ENCODE peak calls at places on chromosomes 11 and 22, in seven cellular contexts. D, N, K, S, T, M and L are unnamed samples.

GRCh38 chr11:112297248-112297866 is 36.7 kb upstream of the PLET1 start:
- DNase-seq in M (no peak), N (no peak), T (no peak), S (no peak), K (no peak), D (peak; percentile 22), L (no peak)

GRCh38 chr11:71406681-71407080 is 41.5 kb downstream of the DHCR7 start:
- DNase-seq in S (no peak), T (no peak), M (no peak), K (no peak), D (no peak), N (no peak), L (no peak)

GRCh38 chr11:128690746-128691091 is 3.2 kb upstream of the FLI1 start:
- DNase-seq in D (no peak), M (no peak), S (no peak), T (no peak), N (no peak), K (no peak), L (no peak)

GRCh38 chr11:14189874-14190273 is 169.1 kb downstream of the RRAS2 start:
- DNase-seq in K (no peak), S (no peak), D (no peak), T (no peak), N (no peak), M (no peak), L (no peak)

GRCh38 chr11:26078217-26078821 is 253.6 kb upstream of the ANO3 start:
- DNase-seq in D (no peak), N (no peak), M (no peak), S (no peak), T (no peak), K (no peak), L (no peak)

GRCh38 chr22:36334081-36334831 is 53.5 kb downstream of the MYH9 start:
- DNase-seq in M (no peak), S (no peak), N (no peak), T (no peak), D (no peak), K (no peak), L (no peak)

GRCh38 chr11:110759972-110760381 is 47.7 kb upstream of the ARHGAP20 start:
- DNase-seq in T (no peak), D (no peak), S (no peak), N (no peak), K (no peak), M (no peak), L (no peak)

GRCh38 chr11:33479216-33479615 is 221.4 kb downstream of the C11orf91 start:
- DNase-seq in N (no peak), M (no peak), T (no peak), K (no peak), D (no peak), S (no peak), L (no peak)

GRCh38 chr11:119518746-119519382 is 95.9 kb upstream of the THY1 start:
- DNase-seq in S (no peak), D (peak; percentile 7), T (no peak), N (peak; percentile 18), K (no peak), M (no peak), L (no peak)

GRCh38 chr11:70531281-70532065 is 133.1 kb downstream of the CTTN start:
- DNase-seq in T (no peak), K (no peak), N (no peak), D (no peak), M (no peak), S (no peak), L (no peak)

GRCh38 chr22:46761017-46761416 is 1.4 kb upstream of the TBC1D22A start:
- DNase-seq in K (no peak), T (no peak), N (no peak), M (no peak), D (no peak), S (no peak), L (no peak)

GRCh38 chr11:126318642-126319373 is 14.9 kb downstream of the DCPS start:
- DNase-seq in D (peak; percentile 43), S (peak; percentile 48), T (no peak), K (no peak), N (peak; percentile 88), M (no peak), L (no peak)

GRCh38 chr11:65169164-65169641 is 830 bp upstream of the SPDYC start:
- DNase-seq in S (no peak), K (no peak), M (no peak), D (no peak), N (no peak), T (no peak), L (no peak)

GRCh38 chr11:110711776-110712642 is at the start of gene ARHGAP20:
- DNase-seq in S (peak; percentile 54), M (peak; percentile 11), D (peak; percentile 68), N (no peak), T (peak; percentile 77), K (peak; percentile 85), L (peak; percentile 62)

GRCh38 chr11:60974726-60975125 is 3.2 kb downstream of the CD6 start:
- DNase-seq in N (no peak), T (no peak), S (peak; percentile 72), K (no peak), D (peak; percentile 35), M (no peak), L (no peak)

GRCh38 chr22:41512421-41513194 is 31.7 kb downstream of the POLR3H start:
- DNase-seq in K (no peak), M (no peak), T (no peak), S (no peak), D (no peak), N (no peak), L (no peak)

GRCh38 chr11:116418388-116419041 is 354.3 kb downstream of the BUD13 start:
- DNase-seq in D (no peak), K (no peak), T (peak; percentile 39), S (no peak), M (no peak), N (no peak), L (no peak)

GRCh38 chr11:27081056-27081455 is 40.4 kb downstream of the BBOX1 start:
- DNase-seq in M (no peak), K (no peak), N (no peak), T (no peak), S (no peak), D (no peak), L (no peak)

GRCh38 chr11:69470301-69470700 is 11.2 kb upstream of the LINC01488 start:
- DNase-seq in N (no peak), S (no peak), K (no peak), M (no peak), D (no peak), T (no peak), L (no peak)

GRCh38 chr11:69008774-69009440 is 4.1 kb downstream of the MRGPRF start:
- DNase-seq in D (no peak), N (peak; percentile 91), M (no peak), S (no peak), T (peak; percentile 76), K (no peak), L (no peak)

GRCh38 chr11:36222755-36223635 is 66.2 kb downstream of the COMMD9 start:
- DNase-seq in T (peak; percentile 62), D (no peak), K (no peak), M (no peak), N (no peak), S (no peak), L (no peak)

GRCh38 chr11:67117667-67118058 is 1.4 kb upstream of the KDM2A start:
- DNase-seq in S (no peak), T (no peak), N (no peak), D (peak; percentile 67), M (no peak), K (peak; percentile 37), L (no peak)

GRCh38 chr11:112731538-112731937 is 229.7 kb upstream of the NCAM1 start:
- DNase-seq in N (no peak), S (no peak), K (no peak), D (no peak), T (no peak), M (no peak), L (no peak)

GRCh38 chr11:64880240-64881001 is 2.0 kb upstream of the EHD1 start:
- DNase-seq in N (no peak), M (no peak), D (no peak), S (no peak), T (no peak), K (no peak), L (no peak)

GRCh38 chr11:33135216-33135615 is 26.1 kb downstream of the CSTF3 start:
- DNase-seq in M (no peak), S (no peak), T (no peak), D (no peak), N (peak; percentile 72), K (no peak), L (no peak)

GRCh38 chr11:119355091-119355843 is 8.8 kb upstream of the MFRP start:
- DNase-seq in D (no peak), T (no peak), N (no peak), M (no peak), S (no peak), K (no peak), L (no peak)

GRCh38 chr11:8989411-8989810 is 14.4 kb downstream of the NRIP3 start:
- DNase-seq in D (no peak), S (no peak), N (no peak), T (no peak), M (no peak), K (no peak), L (no peak)

GRCh38 chr11:112526699-112527410 is 266.2 kb upstream of the PLET1 start:
- DNase-seq in K (no peak), N (no peak), S (no peak), T (no peak), M (no peak), D (peak; percentile 22), L (no peak)

GRCh38 chr11:116879789-116880402 is 42.5 kb upstream of the APOA1 start:
- DNase-seq in K (peak; percentile 61), D (peak; percentile 17), M (no peak), N (peak; percentile 59), S (peak; percentile 60), T (no peak), L (no peak)

GRCh38 chr11:31069447-31070205 is 299.9 kb downstream of the DCDC1 start:
- DNase-seq in M (no peak), D (no peak), K (no peak), S (no peak), T (no peak), N (no peak), L (no peak)

GRCh38 chr11:67401495-67402191 is at the start of gene PPP1CA:
- DNase-seq in N (peak; percentile 65), S (peak; percentile 93), T (peak; percentile 97), M (peak; percentile 92), K (peak; percentile 97), D (peak; percentile 93), L (peak; percentile 91)

GRCh38 chr11:118398797-118399564 is 2.4 kb upstream of the ATP5MG start:
- DNase-seq in M (no peak), K (peak; percentile 34), N (no peak), D (peak; percentile 58), T (no peak), S (no peak), L (no peak)

GRCh38 chr11:64500176-64501013 is 90.6 kb upstream of the SLC22A12 start:
- DNase-seq in D (no peak), N (no peak), T (no peak), S (no peak), M (no peak), K (no peak), L (no peak)

GRCh38 chr22:36246718-36247117 is 6.2 kb upstream of the APOL1 start:
- DNase-seq in M (no peak), D (no peak), K (no peak), T (no peak), S (no peak), N (no peak), L (no peak)

GRCh38 chr11:2911088-2912037 is 17.9 kb downstream of the PHLDA2 start:
- DNase-seq in D (no peak), T (no peak), K (no peak), M (no peak), S (no peak), N (no peak), L (no peak)

GRCh38 chr11:112481893-112482292 is 221.2 kb upstream of the PLET1 start:
- DNase-seq in N (no peak), T (no peak), D (no peak), S (peak; percentile 23), M (no peak), K (no peak), L (no peak)